ENCODE peak calls at places on chromosome 16, in six cellular contexts. G is stimulated activated CD8-positive, alpha-beta memory T cell treated with anti-CD3 and anti-CD28 coated beads, Interleukin-7, amount 100 ng/mL, for 1 hour; Q is EH; X is fibroblast of the aortic adventitia; Z is activated naive CD8-positive, alpha-beta T cell treated with anti-CD3 and anti-CD28 coated beads for 36 hours; N is fibroblast of mammary gland. U is an unnamed sample.

GRCh38 chr16:68416057-68417046 is 32.0 kb downstream of the SMPD3 start:
- DNase-seq in G (no peak), Q (no peak), X (no peak), Z (no peak), N (no peak), U (peak; percentile 83)

GRCh38 chr16:28865722-28866453 is 2.2 kb downstream of the SH2B1 start:
- DNase-seq in G (no peak), Q (no peak), X (no peak), Z (no peak), N (no peak), U (no peak)

GRCh38 chr16:50067290-50067853 is 1.6 kb downstream of the HEATR3 start:
- DNase-seq in G (no peak), Q (peak; percentile 72), X (peak; percentile 70), Z (peak; percentile 19), N (peak; percentile 79), U (peak; percentile 20)

GRCh38 chr16:56609463-56609921 is 1.1 kb downstream of the MT2A start:
- DNase-seq in G (no peak), Q (peak; percentile 92), X (peak; percentile 88), Z (peak; percentile 79), N (peak; percentile 92), U (peak; percentile 52)

GRCh38 chr16:56013962-56014552 is 138.9 kb upstream of the CES5A start:
- DNase-seq in G (no peak), Q (peak; percentile 46), X (peak; percentile 2), Z (peak; percentile 23), N (peak; percentile 1), U (no peak)

GRCh38 chr16:67029249-67030096 is 524 bp downstream of the CBFB start:
- DNase-seq in G (peak; percentile 24), Q (peak; percentile 64), X (peak; percentile 60), Z (peak; percentile 68), N (peak; percentile 48), U (peak; percentile 6)

GRCh38 chr16:85401917-85402766 is 211.0 kb upstream of the GSE1 start:
- DNase-seq in G (no peak), Q (no peak), X (no peak), Z (no peak), N (no peak), U (no peak)

GRCh38 chr16:12468552-12468951 is 335.1 kb downstream of the CPPED1 start:
- DNase-seq in G (no peak), Q (no peak), X (no peak), Z (no peak), N (no peak), U (no peak)

GRCh38 chr16:6667393-6667792 is 665.3 kb upstream of the RBFOX1 start:
- DNase-seq in G (no peak), Q (no peak), X (no peak), Z (no peak), N (no peak), U (no peak)

GRCh38 chr16:68451656-68452055 is 3.3 kb upstream of the SMPD3 start:
- DNase-seq in G (no peak), Q (peak; percentile 43), X (no peak), Z (no peak), N (no peak), U (no peak)

GRCh38 chr16:89003831-89004208 is 26.8 kb upstream of the CBFA2T3 start:
- DNase-seq in G (no peak), Q (no peak), X (no peak), Z (no peak), N (no peak), U (no peak)

GRCh38 chr16:49755291-49755611 is 100.7 kb downstream of the ZNF423 start:
- DNase-seq in G (no peak), Q (peak; percentile 55), X (peak; percentile 71), Z (no peak), N (peak; percentile 49), U (no peak)

GRCh38 chr16:15592324-15592723 is 50.6 kb downstream of the MARF1 start:
- DNase-seq in G (no peak), Q (no peak), X (no peak), Z (no peak), N (no peak), U (no peak)

GRCh38 chr16:28923652-28924398 is 1.2 kb downstream of the RABEP2 start:
- DNase-seq in G (no peak), Q (no peak), X (no peak), Z (no peak), N (no peak), U (peak; percentile 74)

GRCh38 chr16:67150833-67151396 is at the start of gene B3GNT9:
- DNase-seq in G (no peak), Q (peak; percentile 79), X (peak; percentile 80), Z (no peak), N (peak; percentile 68), U (peak; percentile 30)

GRCh38 chr16:83682126-83682857 is 125.5 kb upstream of the HSBP1 start:
- DNase-seq in G (no peak), Q (no peak), X (no peak), Z (no peak), N (no peak), U (no peak)